ENCODE peak calls at places on chromosomes 7 and 10, in five cellular contexts. One of them, this sample, is unnamed.

GRCh38 chr10:114352653-114353298 is 51.5 kb downstream of the AFAP1L2 start:
- DNase-seq in stimulated activated CD4-positive, alpha-beta T cell treated with anti-CD3 and anti-CD28 coated beads, Interleukin-4, amount 100 ng/mL, for 4 hours: no peak
- DNase-seq in lung: no peak
- DNase-seq in SHP77: no peak
- DNase-seq in stimulated activated CD8-positive, alpha-beta memory T cell treated with anti-CD3 and anti-CD28 coated beads, Interleukin-15, amount 100 ng/mL, for 1 hour: no peak
- DNase-seq in this sample: no peak

GRCh38 chr7:78576196-78576595 is 777.6 kb downstream of the PHTF2 start:
- DNase-seq in stimulated activated CD4-positive, alpha-beta T cell treated with anti-CD3 and anti-CD28 coated beads, Interleukin-4, amount 100 ng/mL, for 4 hours: no peak
- DNase-seq in lung: no peak
- DNase-seq in SHP77: no peak
- DNase-seq in stimulated activated CD8-positive, alpha-beta memory T cell treated with anti-CD3 and anti-CD28 coated beads, Interleukin-15, amount 100 ng/mL, for 1 hour: no peak
- DNase-seq in this sample: no peak

GRCh38 chr10:2772135-2772534 is 295.2 kb upstream of the PFKP start:
- DNase-seq in stimulated activated CD4-positive, alpha-beta T cell treated with anti-CD3 and anti-CD28 coated beads, Interleukin-4, amount 100 ng/mL, for 4 hours: no peak
- DNase-seq in lung: no peak
- DNase-seq in SHP77: no peak
- DNase-seq in stimulated activated CD8-positive, alpha-beta memory T cell treated with anti-CD3 and anti-CD28 coated beads, Interleukin-15, amount 100 ng/mL, for 1 hour: no peak
- DNase-seq in this sample: no peak

GRCh38 chr10:103231047-103231551 is 14.6 kb upstream of the RPEL1 start:
- DNase-seq in stimulated activated CD4-positive, alpha-beta T cell treated with anti-CD3 and anti-CD28 coated beads, Interleukin-4, amount 100 ng/mL, for 4 hours: no peak
- DNase-seq in lung: peak; percentile 50
- DNase-seq in SHP77: no peak
- DNase-seq in stimulated activated CD8-positive, alpha-beta memory T cell treated with anti-CD3 and anti-CD28 coated beads, Interleukin-15, amount 100 ng/mL, for 1 hour: no peak
- DNase-seq in this sample: peak; percentile 65

GRCh38 chr10:4902571-4903011 is 60.6 kb upstream of the AKR1C1 start:
- DNase-seq in stimulated activated CD4-positive, alpha-beta T cell treated with anti-CD3 and anti-CD28 coated beads, Interleukin-4, amount 100 ng/mL, for 4 hours: peak; percentile 4
- DNase-seq in lung: no peak
- DNase-seq in SHP77: no peak
- DNase-seq in stimulated activated CD8-positive, alpha-beta memory T cell treated with anti-CD3 and anti-CD28 coated beads, Interleukin-15, amount 100 ng/mL, for 1 hour: no peak
- DNase-seq in this sample: no peak

GRCh38 chr7:151632750-151633515 is 113.2 kb upstream of the RHEB start:
- DNase-seq in stimulated activated CD4-positive, alpha-beta T cell treated with anti-CD3 and anti-CD28 coated beads, Interleukin-4, amount 100 ng/mL, for 4 hours: peak; percentile 43
- DNase-seq in lung: peak; percentile 54
- DNase-seq in SHP77: no peak
- DNase-seq in stimulated activated CD8-positive, alpha-beta memory T cell treated with anti-CD3 and anti-CD28 coated beads, Interleukin-15, amount 100 ng/mL, for 1 hour: peak; percentile 13
- DNase-seq in this sample: peak; percentile 66

GRCh38 chr10:103793429-103793828 is 61.9 kb downstream of the SH3PXD2A start:
- DNase-seq in stimulated activated CD4-positive, alpha-beta T cell treated with anti-CD3 and anti-CD28 coated beads, Interleukin-4, amount 100 ng/mL, for 4 hours: no peak
- DNase-seq in lung: no peak
- DNase-seq in SHP77: peak; percentile 28
- DNase-seq in stimulated activated CD8-positive, alpha-beta memory T cell treated with anti-CD3 and anti-CD28 coated beads, Interleukin-15, amount 100 ng/mL, for 1 hour: no peak
- DNase-seq in this sample: no peak

GRCh38 chr10:17183110-17183509 is 18.4 kb downstream of the TRDMT1 start:
- DNase-seq in stimulated activated CD4-positive, alpha-beta T cell treated with anti-CD3 and anti-CD28 coated beads, Interleukin-4, amount 100 ng/mL, for 4 hours: no peak
- DNase-seq in lung: no peak
- DNase-seq in SHP77: no peak
- DNase-seq in stimulated activated CD8-positive, alpha-beta memory T cell treated with anti-CD3 and anti-CD28 coated beads, Interleukin-15, amount 100 ng/mL, for 1 hour: no peak
- DNase-seq in this sample: no peak

This sample was measured in right atrium auricular region.